ENCODE peak calls at places on chromosome 2, in six cellular contexts. One of them, this sample, is unnamed.

GRCh38 chr2:203659650-203660049 is 46.8 kb upstream of the CD28 start:
- DNase-seq in NCI-H2081: no peak
- DNase-seq in NCI-H524: no peak
- DNase-seq in T follicular helper cell: no peak
- DNase-seq in EL: no peak
- DNase-seq in smooth muscle cell of the brain vasculature: no peak
- DNase-seq in this sample: no peak

GRCh38 chr2:8565399-8566154 is 116.3 kb upstream of the ID2 start:
- DNase-seq in smooth muscle cell of the brain vasculature: no peak
- DNase-seq in NCI-H2081: no peak
- DNase-seq in NCI-H524: peak
- DNase-seq in EL: no peak
- DNase-seq in T follicular helper cell: no peak
- DNase-seq in this sample: no peak

GRCh38 chr2:192236136-192236535 is 41.4 kb upstream of the TMEFF2 start:
- DNase-seq in T follicular helper cell: no peak
- DNase-seq in NCI-H524: no peak
- DNase-seq in EL: peak
- DNase-seq in smooth muscle cell of the brain vasculature: peak
- DNase-seq in NCI-H2081: no peak
- DNase-seq in this sample: no peak

GRCh38 chr2:217164008-217164407 is 304.1 kb upstream of the TNP1 start:
- DNase-seq in EL: no peak
- DNase-seq in T follicular helper cell: no peak
- DNase-seq in NCI-H524: no peak
- DNase-seq in NCI-H2081: no peak
- DNase-seq in smooth muscle cell of the brain vasculature: no peak
- DNase-seq in this sample: no peak

GRCh38 chr2:84300030-84301029 is 158.8 kb downstream of the SUCLG1 start:
- DNase-seq in smooth muscle cell of the brain vasculature: no peak
- DNase-seq in EL: no peak
- DNase-seq in T follicular helper cell: no peak
- DNase-seq in NCI-H524: no peak
- DNase-seq in NCI-H2081: no peak
- DNase-seq in this sample: no peak

GRCh38 chr2:226215902-226216503 is 583.6 kb downstream of the IRS1 start:
- DNase-seq in NCI-H524: peak
- DNase-seq in T follicular helper cell: peak
- DNase-seq in smooth muscle cell of the brain vasculature: no peak
- DNase-seq in NCI-H2081: peak
- DNase-seq in EL: peak
- DNase-seq in this sample: peak

GRCh38 chr2:20067992-20068727 is 16.7 kb upstream of the LAPTM4A start:
- DNase-seq in NCI-H2081: no peak
- DNase-seq in NCI-H524: no peak
- DNase-seq in T follicular helper cell: no peak
- DNase-seq in EL: peak
- DNase-seq in smooth muscle cell of the brain vasculature: no peak
- DNase-seq in this sample: no peak

GRCh38 chr2:176132397-176133086 is 3.0 kb downstream of the HOXD8 start:
- DNase-seq in T follicular helper cell: no peak
- DNase-seq in smooth muscle cell of the brain vasculature: no peak
- DNase-seq in NCI-H2081: no peak
- DNase-seq in EL: peak
- DNase-seq in NCI-H524: peak
- DNase-seq in this sample: peak

GRCh38 chr2:37820471-37820991 is 104.6 kb upstream of the RMDN2 start:
- DNase-seq in NCI-H524: no peak
- DNase-seq in NCI-H2081: no peak
- DNase-seq in smooth muscle cell of the brain vasculature: no peak
- DNase-seq in T follicular helper cell: no peak
- DNase-seq in EL: no peak
- DNase-seq in this sample: no peak

This sample was measured in NCI-H748 treated with DMSO at 0.1 percent for 48 hours.